ENCODE peak calls at places on chromosomes 3 and 15, in five cellular contexts. K, Z, S, X and I are unnamed samples.
A peak's percentile ranks its signal among the peaks of the same experiment; 100 is the strongest.

GRCh38 chr3:123878807-123879206 is 5.3 kb downstream of the MYLK start:
- ATAC-seq in X (no peak), Z (no peak), K (no peak), S (no peak), I (no peak)

GRCh38 chr3:63920001-63920400 is 7.8 kb upstream of the SCAANT1 start:
- ATAC-seq in Z (no peak), X (no peak), K (no peak), S (peak; percentile 77), I (no peak)

GRCh38 chr15:89125038-89125826 is 37.0 kb downstream of the ABHD2 start:
- ATAC-seq in Z (no peak), X (no peak), S (peak; percentile 69), K (no peak), I (no peak)

GRCh38 chr3:114253505-114253904 is 16.1 kb upstream of the ZNF80 start:
- ATAC-seq in S (no peak), Z (no peak), K (no peak), X (no peak), I (peak; percentile 16)

GRCh38 chr3:120791958-120792357 is 49.4 kb downstream of the GTF2E1 start:
- ATAC-seq in S (no peak), K (no peak), Z (peak; percentile 84), X (no peak), I (no peak)

GRCh38 chr15:69955240-69955894 is 142.3 kb downstream of the TLE3 start:
- ATAC-seq in K (no peak), Z (no peak), X (no peak), S (no peak), I (no peak)

GRCh38 chr3:140449591-140450256 is 228.1 kb upstream of the TRIM42 start:
- ATAC-seq in S (peak; percentile 94), Z (no peak), K (no peak), X (no peak), I (no peak)

GRCh38 chr15:40275491-40275890 is 7.4 kb downstream of the ANKRD63 start:
- ATAC-seq in K (no peak), Z (no peak), X (no peak), S (no peak), I (no peak)

GRCh38 chr3:43307649-43308048 is 21.3 kb downstream of the SNRK start:
- ATAC-seq in S (no peak), X (no peak), K (no peak), Z (no peak), I (peak; percentile 38)